ENCODE peak calls at places on chromosomes 3 and 15, in nine cellular contexts. K is HS-27A; D is bronchial epithelial cell; J is 8988T; I is NCI-H510A treated with DMSO at 0.1 percent for 48 hours; T is endodermal cell; C is stimulated activated CD4-positive, alpha-beta T cell treated with anti-CD3 and anti-CD28 coated beads, Interleukin-1b, Interleukin-23, amount 100 ng/mL, for 24 hours; W is stimulated activated effector memory CD8-positive, alpha-beta T cell treated with anti-CD3 and anti-CD28 coated beads, Interleukin-12 subunit alpha, Interleukin-12 subunit beta, amount 100 ng/mL, for 72 hours; Q is IMR-90. F is an unnamed sample.

GRCh38 chr3:150545419-150546225 is 674 bp downstream of the SERP1 start:
- DNase-seq in D (peak), K (no peak), J (no peak), T (no peak), C (peak), W (no peak), I (peak), Q (no peak), F (no peak)

GRCh38 chr15:32718082-32718821 is 448 bp downstream of the GREM1 start:
- DNase-seq in C (no peak), I (no peak), Q (no peak), W (no peak), K (no peak), T (peak), J (no peak), D (no peak), F (no peak)

GRCh38 chr15:92808611-92809063 is 91.5 kb upstream of the CHD2 start:
- DNase-seq in K (no peak), C (peak), J (peak), Q (peak), W (no peak), I (no peak), D (no peak), T (no peak), F (no peak)

GRCh38 chr15:32029862-32030781 is at the start of gene CHRNA7:
- DNase-seq in D (peak), Q (peak), T (peak), J (peak), I (peak), K (no peak), W (no peak), C (no peak), F (peak)

GRCh38 chr3:186782542-186783069 is 771 bp upstream of the EIF4A2 start:
- DNase-seq in D (no peak), T (no peak), W (no peak), I (peak), Q (no peak), K (no peak), J (no peak), C (no peak), F (no peak)

GRCh38 chr3:16510620-16511319 is 2.7 kb downstream of the RFTN1 start:
- DNase-seq in Q (no peak), W (no peak), C (no peak), D (no peak), T (no peak), K (no peak), J (no peak), I (no peak), F (no peak)

GRCh38 chr3:177203689-177204395 is 6.6 kb upstream of the TBL1XR1 start:
- DNase-seq in K (no peak), T (no peak), W (no peak), I (no peak), C (no peak), D (no peak), J (no peak), Q (no peak), F (no peak)

GRCh38 chr15:89662893-89663673 is 7.8 kb upstream of the KIF7 start:
- DNase-seq in I (no peak), D (peak), T (peak), K (peak), C (no peak), J (no peak), W (no peak), Q (peak), F (no peak)

F was measured in mesothelial cell of epicardium.